ENCODE peak calls at places on chromosomes 6 and 20, in four cellular contexts. I is HCT116, L is esophagus muscularis mucosa, Y is ovary. M is an unnamed sample.

GRCh38 chr6:16929814-16930213 is 168.6 kb upstream of the ATXN1 start:
- DNase-seq in Y (no peak), L (no peak), I (no peak), M (no peak)

GRCh38 chr20:25378884-25379733 is 11.5 kb downstream of the ABHD12 start:
- DNase-seq in L (no peak), Y (no peak), I (no peak), M (no peak)

GRCh38 chr20:19205999-19206398 is 6.4 kb upstream of the SLC24A3 start:
- DNase-seq in L (peak), Y (peak), I (peak), M (peak)

GRCh38 chr6:126307859-126308258 is 32.1 kb upstream of the CENPW start:
- DNase-seq in I (no peak), Y (no peak), L (no peak), M (no peak)

GRCh38 chr6:44058617-44059358 is 68.5 kb downstream of the MRPL14 start:
- DNase-seq in L (peak), I (peak), Y (no peak), M (peak)

GRCh38 chr20:19211661-19212523 is 550 bp upstream of the SLC24A3 start:
- DNase-seq in I (no peak), Y (peak), L (no peak), M (no peak)

GRCh38 chr6:130997061-130997753 is 65.8 kb downstream of the EPB41L2 start:
- DNase-seq in I (no peak), Y (no peak), L (no peak), M (no peak)

GRCh38 chr6:161434331-161434730 is 160.5 kb upstream of the AGPAT4 start:
- DNase-seq in L (no peak), Y (no peak), I (no peak), M (no peak)

GRCh38 chr6:132733814-132734213 is 20.0 kb upstream of the VNN1 start:
- DNase-seq in I (no peak), Y (no peak), L (no peak), M (no peak)

GRCh38 chr6:73585566-73586415 is 65.0 kb upstream of the EEF1A1 start:
- DNase-seq in L (no peak), I (peak), Y (no peak), M (no peak)

GRCh38 chr20:2746636-2747265 is 53.7 kb downstream of the CPXM1 start:
- DNase-seq in Y (no peak), I (no peak), L (peak), M (no peak)

GRCh38 chr6:14759976-14760672 is 485.7 kb upstream of the JARID2 start:
- DNase-seq in L (no peak), I (no peak), Y (no peak), M (no peak)

GRCh38 chr6:39941820-39942219 is 7.6 kb upstream of the MOCS1 start:
- DNase-seq in L (peak), Y (no peak), I (no peak), M (no peak)

GRCh38 chr6:20693466-20694063 is 159.3 kb downstream of the CDKAL1 start:
- DNase-seq in I (no peak), Y (no peak), L (no peak), M (no peak)

GRCh38 chr6:116373300-116373699 is 2.6 kb downstream of the DSE start:
- DNase-seq in Y (no peak), I (no peak), L (no peak), M (no peak)

GRCh38 chr6:46888578-46888977 is 33.2 kb downstream of the ADGRF5 start:
- DNase-seq in L (no peak), Y (no peak), I (no peak), M (no peak)

GRCh38 chr6:118743744-118744143 is 92.4 kb upstream of the CEP85L start:
- DNase-seq in L (no peak), Y (no peak), I (no peak), M (no peak)

GRCh38 chr20:11080776-11081406 is 407.1 kb upstream of the JAG1 start:
- DNase-seq in Y (no peak), L (no peak), I (no peak), M (no peak)

GRCh38 chr6:83258517-83258916 is 65.4 kb downstream of the RWDD2A start:
- DNase-seq in Y (no peak), L (no peak), I (no peak), M (no peak)

GRCh38 chr20:44738779-44739477 is 6.7 kb upstream of the KCNK15 start:
- DNase-seq in I (peak), Y (peak), L (no peak), M (peak)

GRCh38 chr6:124869412-124869811 is 92.8 kb upstream of the RNF217 start:
- DNase-seq in L (no peak), Y (no peak), I (no peak), M (no peak)

GRCh38 chr6:132731086-132731485 is 17.2 kb upstream of the VNN1 start:
- DNase-seq in I (no peak), Y (no peak), L (no peak), M (no peak)

GRCh38 chr20:46990017-46990810 is 95.6 kb downstream of the EYA2 start:
- DNase-seq in Y (no peak), L (no peak), I (no peak), M (no peak)

GRCh38 chr6:42969934-42970333 is 9.0 kb downstream of the PEX6 start:
- DNase-seq in L (no peak), Y (no peak), I (no peak), M (no peak)

GRCh38 chr6:130923350-130923749 is 96.1 kb downstream of the SMLR1 start:
- DNase-seq in Y (no peak), I (no peak), L (no peak), M (no peak)

GRCh38 chr20:48467622-48468021 is 360.2 kb downstream of the PREX1 start:
- DNase-seq in I (peak), L (no peak), Y (no peak), M (no peak)

GRCh38 chr20:57414867-57415592 is 23.8 kb downstream of the RBM38 start:
- DNase-seq in Y (no peak), L (no peak), I (no peak), M (no peak)

GRCh38 chr20:50658804-50659380 is 32.5 kb downstream of the RIPOR3 start:
- DNase-seq in I (no peak), L (no peak), Y (no peak), M (no peak)

GRCh38 chr6:156780962-156781705 is 4.0 kb downstream of the ARID1B start:
- DNase-seq in Y (no peak), L (no peak), I (no peak), M (no peak)

GRCh38 chr6:50821431-50822077 is 2.9 kb downstream of the TFAP2B start:
- DNase-seq in I (no peak), Y (no peak), L (no peak), M (no peak)

GRCh38 chr20:31859266-31859997 is 10.9 kb downstream of the DUSP15 start:
- DNase-seq in I (no peak), L (no peak), Y (peak), M (no peak)

GRCh38 chr20:12179692-12180091 is 262.0 kb downstream of the BTBD3 start:
- DNase-seq in I (no peak), L (no peak), Y (no peak), M (no peak)

GRCh38 chr20:49343246-49343645 is 65.4 kb upstream of the ZNFX1 start:
- DNase-seq in L (no peak), I (no peak), Y (no peak), M (no peak)

DNA sequence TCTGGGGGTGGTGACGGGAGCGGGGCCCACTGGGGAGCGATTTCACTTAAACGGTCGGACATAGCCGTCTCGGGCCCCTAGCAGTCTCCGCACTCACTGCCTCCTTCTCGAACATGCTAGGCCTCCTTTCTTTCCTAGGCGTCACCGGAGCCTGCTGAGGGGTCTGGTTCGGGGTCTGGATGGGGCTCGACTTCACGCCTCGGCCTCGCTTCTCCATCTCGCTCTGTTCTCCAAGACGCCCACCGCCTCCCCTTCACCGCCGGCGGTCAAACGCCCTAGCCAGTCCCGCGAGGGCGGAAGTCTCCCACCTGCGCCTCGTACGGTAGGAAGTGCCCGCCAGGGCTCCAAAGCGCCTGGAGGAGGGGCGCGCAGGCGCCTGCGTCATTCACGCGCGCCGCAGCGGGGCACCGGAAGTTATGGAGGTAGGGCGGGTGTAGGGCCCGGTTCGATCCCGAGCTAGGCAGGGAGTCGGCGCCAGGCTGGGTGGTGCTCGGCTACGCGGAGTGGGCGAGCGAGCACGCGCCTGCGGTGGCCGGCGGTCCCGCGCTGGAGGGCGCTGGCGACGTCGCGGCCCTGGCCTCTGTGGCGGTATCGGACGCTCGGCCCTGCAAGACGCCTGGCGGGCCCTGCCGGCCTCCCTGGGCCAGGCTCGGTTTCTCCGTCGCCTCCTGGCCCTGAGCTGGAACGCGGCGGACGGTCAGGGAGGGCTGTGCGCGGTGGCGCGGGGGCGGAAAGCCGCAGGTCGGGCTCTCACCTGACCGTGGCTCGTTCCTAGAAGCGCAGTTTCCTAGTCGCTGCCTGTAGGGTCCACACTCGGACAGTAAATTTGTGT is at the start of the genes DYNLT2 and ERMARD:
- DNase-seq in Y (peak), L (peak), I (peak), M (peak)
- TF ChIP-seq POLR2A in Y (peak), L (peak), I (peak), M (peak)

GRCh38 chr20:23086056-23086551 is at the start of gene CD93:
- DNase-seq in I (no peak), L (no peak), Y (peak), M (peak)
- TF ChIP-seq POLR2A in I (no peak), L (no peak), Y (no peak), M (no peak)

GRCh38 chr6:33620158-33620583 is 951 bp upstream of the ITPR3 start:
- DNase-seq in L (no peak), Y (no peak), I (no peak), M (no peak)

GRCh38 chr6:33621396-33622388 is 570 bp downstream of the ITPR3 start:
- DNase-seq in Y (peak), L (no peak), I (no peak), M (peak)

GRCh38 chr6:33622456-33623431 is 1.6 kb downstream of the ITPR3 start:
- DNase-seq in I (no peak), L (no peak), Y (no peak), M (no peak)

GRCh38 chr6:33619166-33619565 is 2.0 kb upstream of the ITPR3 start:
- DNase-seq in I (no peak), Y (no peak), L (no peak), M (no peak)

GRCh38 chr6:33620584-33621395 is at the start of gene ITPR3:
- DNase-seq in Y (peak), L (no peak), I (peak), M (peak)
- TF ChIP-seq POLR2A in Y (no peak), L (no peak), I (peak), M (no peak)

GRCh38 chr6:31576897-31577341 is 1.6 kb downstream of the TNF start:
- DNase-seq in L (no peak), Y (no peak), I (no peak), M (no peak)

GRCh38 chr6:31573239-31574105 is 1.4 kb downstream of the LTA start:
- DNase-seq in L (no peak), I (no peak), Y (no peak), M (no peak)

GRCh38 chr6:31575952-31576684 is 753 bp downstream of the TNF start:
- DNase-seq in L (no peak), I (no peak), Y (no peak), M (no peak)

GRCh38 chr6:31574106-31575061 is 981 bp upstream of the TNF start:
- DNase-seq in L (no peak), Y (no peak), I (no peak), M (no peak)

GRCh38 chr6:31575335-31575901 is at the start of gene TNF:
- DNase-seq in Y (no peak), I (no peak), L (no peak), M (peak)
- TF ChIP-seq POLR2A in Y (no peak), I (no peak), L (no peak), M (peak)

DNA sequence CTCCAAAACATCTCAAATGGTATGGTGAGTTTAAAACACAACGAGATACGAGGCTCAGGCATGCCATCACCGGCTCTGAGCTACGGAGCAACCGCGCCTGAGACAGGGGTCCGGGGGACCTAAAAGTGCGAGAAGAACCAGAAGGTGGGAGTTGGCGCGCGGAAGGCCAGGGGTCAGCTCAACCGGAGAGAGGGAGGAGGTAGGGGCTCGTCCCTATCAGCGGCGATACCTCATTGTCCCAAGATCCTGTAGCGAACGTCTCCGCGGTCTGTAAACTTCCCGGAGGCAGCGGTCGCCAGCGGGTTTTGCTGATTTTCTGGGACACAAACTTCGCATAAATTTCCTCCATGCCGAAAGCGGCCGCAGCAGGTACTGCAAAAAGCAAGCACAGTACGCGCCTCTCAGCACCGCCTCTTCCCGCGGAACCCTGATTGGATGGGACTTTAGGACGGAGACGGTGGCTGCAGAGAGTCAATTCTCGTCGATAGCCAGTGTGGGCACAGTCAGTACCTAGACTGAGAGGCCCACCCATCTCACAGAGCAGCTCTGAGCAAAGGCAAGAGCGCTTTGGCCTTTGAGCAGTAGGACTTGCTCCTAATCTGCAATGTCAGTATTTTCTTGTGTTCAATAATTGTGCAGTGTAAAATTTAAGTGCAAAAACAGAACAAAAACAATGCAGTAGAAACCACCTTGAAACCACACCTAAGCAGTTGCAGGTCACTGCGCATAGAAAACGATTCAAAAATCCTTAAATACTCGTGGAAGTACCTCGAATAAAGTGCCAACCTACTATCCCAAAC is at the start of gene NUP43:
- DNase-seq in Y (peak), L (peak), I (peak), M (peak)
- TF ChIP-seq POLR2A in Y (peak), L (no peak), I (peak), M (peak)

GRCh38 chr6:53643481-53643965 is 22.0 kb downstream of the KLHL31 start:
- DNase-seq in L (no peak), I (no peak), Y (no peak), M (no peak)
- TF ChIP-seq POLR2A in L (no peak), I (no peak), Y (no peak), M (no peak)